ENCODE peak calls at places on chromosomes 3 and 15, in five cellular contexts. Y, U, A, O and P are unnamed samples.

GRCh38 chr3:73719877-73720276 is 95.1 kb upstream of the PDZRN3 start:
- DNase-seq in Y (no peak), U (no peak), A (no peak), O (no peak), P (no peak)

GRCh38 chr3:169390310-169390731 is 273.2 kb downstream of the MECOM start:
- DNase-seq in Y (no peak), U (no peak), A (no peak), O (peak; percentile 32), P (no peak)

GRCh38 chr3:185070491-185071335 is 82.1 kb downstream of the C3orf70 start:
- DNase-seq in Y (no peak), U (no peak), A (no peak), O (peak; percentile 73), P (no peak)

GRCh38 chr3:11954312-11954934 is 49.8 kb upstream of the SYN2 start:
- DNase-seq in Y (no peak), U (no peak), A (peak; percentile 66), O (no peak), P (no peak)

GRCh38 chr3:144923051-144923450 is 951.4 kb downstream of the DIPK2A start:
- DNase-seq in Y (no peak), U (no peak), A (no peak), O (no peak), P (no peak)

GRCh38 chr3:115927210-115927609 is 303.9 kb downstream of the GAP43 start:
- DNase-seq in Y (no peak), U (no peak), A (no peak), O (no peak), P (no peak)

GRCh38 chr3:62414786-62415185 is 41.4 kb upstream of the FEZF2 start:
- DNase-seq in Y (no peak), U (no peak), A (no peak), O (peak; percentile 71), P (no peak)

GRCh38 chr15:60737217-60737616 is 258.3 kb upstream of the ICE2 start:
- DNase-seq in Y (no peak), U (no peak), A (no peak), O (peak; percentile 53), P (no peak)

GRCh38 chr15:59158701-59159034 is 48.0 kb upstream of the LDHAL6B start:
- DNase-seq in Y (no peak), U (peak; percentile 74), A (peak; percentile 85), O (no peak), P (no peak)

GRCh38 chr3:105367406-105368213 is 901 bp downstream of the ALCAM start:
- DNase-seq in Y (no peak), U (peak; percentile 79), A (peak; percentile 77), O (peak; percentile 66), P (peak; percentile 89)

GRCh38 chr3:179716811-179717210 is 64.0 kb downstream of the USP13 start:
- DNase-seq in Y (no peak), U (no peak), A (no peak), O (no peak), P (no peak)

GRCh38 chr3:192082733-192083660 is 622.0 kb downstream of the PYDC2 start:
- DNase-seq in Y (no peak), U (no peak), A (no peak), O (no peak), P (no peak)

GRCh38 chr3:56251343-56251945 is 216.8 kb downstream of the ERC2 start:
- DNase-seq in Y (no peak), U (no peak), A (peak; percentile 34), O (peak; percentile 70), P (no peak)

GRCh38 chr15:95687056-95687455 is 643.4 kb upstream of the NR2F2 start:
- DNase-seq in Y (no peak), U (no peak), A (no peak), O (no peak), P (no peak)

DNA sequence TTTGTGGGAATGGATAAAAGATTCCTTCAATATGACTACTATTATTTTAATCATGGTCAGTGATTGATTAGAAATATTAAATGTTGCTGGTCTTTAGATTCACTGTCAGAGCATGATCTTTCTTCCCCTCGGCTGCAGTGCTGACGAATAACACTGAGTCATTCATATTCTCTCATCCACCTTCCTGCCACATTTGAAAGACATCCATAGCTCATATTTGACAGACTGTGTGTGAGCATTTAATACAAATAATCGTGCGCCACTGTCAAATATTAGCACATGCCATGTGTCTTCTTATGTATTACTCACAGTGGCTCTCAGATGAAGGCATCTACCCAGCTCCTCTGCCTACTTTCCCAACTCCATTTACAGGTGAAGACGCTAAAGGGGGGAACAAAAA is 476.5 kb upstream of the TPRG1 start:
- DNase-seq in Y (no peak), U (no peak), A (no peak), O (no peak), P (no peak)
- TF ChIP-seq POLR2AphosphoS5 in Y (no peak), U (no peak), A (no peak), O (no peak), P (no peak)

GRCh38 chr3:119352863-119353527 is 58.8 kb downstream of the ARHGAP31 start:
- DNase-seq in Y (no peak), U (no peak), A (no peak), O (peak; percentile 54), P (no peak)

GRCh38 chr3:119349353-119349752 is 55.2 kb downstream of the ARHGAP31 start:
- DNase-seq in Y (peak; percentile 81), U (no peak), A (no peak), O (peak; percentile 97), P (no peak)

GRCh38 chr3:119347036-119347435 is 52.9 kb downstream of the ARHGAP31 start:
- DNase-seq in Y (no peak), U (no peak), A (no peak), O (no peak), P (no peak)

GRCh38 chr3:119352235-119352634 is 58.1 kb downstream of the ARHGAP31 start:
- DNase-seq in Y (no peak), U (no peak), A (no peak), O (no peak), P (no peak)

DNA sequence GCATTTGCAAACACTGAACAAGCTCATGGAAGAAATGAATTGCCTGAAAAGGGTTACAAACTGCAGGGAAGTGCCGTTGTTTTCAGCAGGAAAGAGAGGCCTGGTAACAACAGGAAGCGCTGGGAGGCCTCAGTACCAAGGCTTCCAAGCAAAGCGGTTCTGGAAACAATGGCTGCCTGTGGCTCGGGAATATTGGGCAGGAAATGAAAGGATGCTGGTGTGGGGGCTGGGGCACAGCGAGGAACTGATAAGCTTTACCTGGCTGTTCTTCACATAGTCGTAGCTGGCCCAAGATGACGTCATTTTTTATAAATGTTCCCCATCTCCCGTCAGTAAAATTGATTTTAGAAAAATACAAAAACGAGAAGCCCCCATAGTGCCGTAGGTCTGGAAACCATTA is 55.9 kb downstream of the ARHGAP31 start:
- DNase-seq in Y (peak; percentile 41), U (no peak), A (no peak), O (peak; percentile 89), P (no peak)
- H3K4me3 ChIP-seq in Y (peak overlapping the region; percentile 51), U (no peak overlapping the region), A (no peak overlapping the region), O (peak overlapping the region; percentile 29), P (peak overlapping the region; percentile 10)

GRCh38 chr15:66755298-66756068 is 53.4 kb downstream of the SMAD6 start:
- DNase-seq in Y (no peak), U (no peak), A (no peak), O (no peak), P (no peak)

GRCh38 chr15:66754789-66755188 is 52.8 kb downstream of the SMAD6 start:
- DNase-seq in Y (no peak), U (no peak), A (no peak), O (no peak), P (no peak)

GRCh38 chr15:66757521-66757920 is 55.5 kb downstream of the SMAD6 start:
- DNase-seq in Y (no peak), U (no peak), A (no peak), O (no peak), P (no peak)

GRCh38 chr15:66757030-66757429 is 55.0 kb downstream of the SMAD6 start:
- DNase-seq in Y (no peak), U (no peak), A (no peak), O (no peak), P (no peak)

DNA sequence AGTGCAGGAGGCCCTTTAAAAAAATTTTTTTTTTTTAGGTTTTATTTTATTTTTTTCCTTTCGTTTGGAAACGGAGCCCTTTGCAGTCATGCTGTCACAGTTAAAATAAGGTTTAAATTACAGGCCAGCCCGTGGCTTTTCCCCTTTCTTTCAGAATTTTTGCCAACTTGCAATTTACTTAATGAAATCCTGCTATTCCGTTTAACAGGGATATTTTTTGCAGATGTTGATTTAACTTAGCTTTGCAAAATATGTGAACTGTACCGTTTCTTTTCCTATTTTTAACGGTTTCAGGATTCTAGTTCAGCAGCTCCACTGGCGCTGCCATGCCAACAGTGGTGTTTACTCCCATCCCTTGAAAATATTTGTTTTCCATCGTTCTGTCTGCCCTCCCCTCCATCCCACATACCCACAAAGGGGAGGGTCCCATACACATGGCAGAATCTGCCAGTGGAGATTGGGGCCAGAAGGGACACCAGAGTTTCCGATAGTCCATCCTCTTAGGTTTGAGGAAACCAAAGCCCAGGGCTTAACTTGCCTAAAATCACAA is 54.3 kb downstream of the SMAD6 start:
- DNase-seq in Y (no peak), U (no peak), A (no peak), O (no peak), P (no peak)
- TF ChIP-seq POLR2AphosphoS5 in Y (no peak), U (no peak), A (no peak), O (no peak), P (no peak)

GRCh38 chr3:8767667-8768363 is 1.6 kb downstream of the OXTR start:
- DNase-seq in Y (peak; percentile 58), U (no peak), A (peak; percentile 50), O (peak; percentile 84), P (peak; percentile 75)
- H3K4me3 ChIP-seq in Y (peak overlapping the region; percentile 53), U (peak overlapping the region; percentile 15), A (peak overlapping the region; percentile 25), O (peak overlapping the region; percentile 62), P (no peak overlapping the region)

DNA sequence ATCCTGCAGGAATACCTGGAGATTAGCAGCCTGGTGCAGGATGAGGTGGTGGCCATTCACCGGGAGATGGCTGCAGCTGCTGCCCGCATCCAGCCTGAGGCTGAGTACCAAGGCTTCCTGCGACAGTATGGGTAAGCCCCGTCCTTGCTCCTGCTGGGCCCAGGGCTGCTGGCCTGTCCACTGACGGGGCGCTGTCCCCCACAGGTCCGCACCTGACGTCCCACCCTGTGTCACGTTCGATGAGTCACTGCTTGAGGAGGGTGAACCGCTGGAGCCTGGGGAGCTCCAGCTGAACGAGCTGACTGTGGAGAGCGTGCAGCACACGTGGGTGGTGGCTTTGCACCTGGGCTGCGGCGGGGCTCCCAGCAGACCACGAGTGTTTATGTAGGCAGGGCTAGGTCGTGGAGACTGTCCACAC is 5.0 kb downstream of the FES start:
- DNase-seq in Y (no peak), U (no peak), A (no peak), O (no peak), P (no peak)
- TF ChIP-seq POLR2AphosphoS5 in Y (no peak), U (no peak), A (no peak), O (no peak), P (no peak)

DNA sequence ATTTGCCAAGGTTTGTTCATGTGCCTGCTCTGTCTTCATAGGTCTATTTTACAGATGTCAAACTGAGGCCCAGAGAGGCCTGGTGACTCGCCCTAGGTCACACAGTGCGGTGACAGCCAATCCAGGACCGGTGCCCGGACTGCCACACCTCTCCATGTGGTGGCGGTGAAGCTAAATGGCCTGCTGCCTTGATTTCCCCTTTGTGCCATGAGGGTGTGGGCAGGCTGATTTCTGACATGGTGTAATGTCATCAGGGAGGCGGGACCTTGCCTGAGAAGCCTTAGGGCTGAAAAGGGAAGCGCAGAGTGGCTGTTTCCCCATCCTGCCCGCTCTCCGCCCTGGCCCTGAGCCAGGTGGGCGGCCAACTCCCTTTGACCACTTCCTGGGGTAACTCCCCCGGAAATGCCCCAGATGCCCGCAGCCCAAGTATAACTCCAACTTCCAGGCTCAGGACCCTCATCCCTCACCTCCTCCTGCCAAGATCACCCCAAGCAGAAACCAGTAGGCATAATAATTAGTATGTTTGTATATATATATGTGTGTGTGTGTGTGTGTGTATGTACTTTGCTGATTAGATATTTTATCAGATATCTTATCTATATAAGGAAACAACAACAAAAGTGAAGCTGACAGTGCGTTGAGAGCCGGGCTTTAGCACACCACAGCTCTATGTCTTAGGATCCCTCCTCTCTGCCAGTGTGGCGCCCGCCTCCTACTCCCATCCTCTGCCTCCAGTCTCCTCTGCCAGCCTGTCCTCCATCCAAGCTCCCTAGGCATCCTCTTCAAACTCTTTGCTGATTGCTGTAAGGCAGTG is 63.9 kb downstream of the IQSEC1 start:
- DNase-seq in Y (no peak), U (peak; percentile 87), A (peak; percentile 71), O (no peak), P (no peak)
- H3K4me3 ChIP-seq in Y (no peak overlapping the region), U (no peak overlapping the region), A (no peak overlapping the region), O (no peak overlapping the region), P (no peak overlapping the region)